ENCODE peak calls at places on chromosome 1, in seven cellular contexts. D is fibroblast of pulmonary artery; V is endothelial cell; L is HuH-7.5; E is stimulated activated CD4-positive, alpha-beta T cell treated with anti-CD3 and anti-CD28 coated beads, Interleukin-15, amount 100 ng/mL, for 1 hour; B is NCI-H774; T is heart right ventricle. A is an unnamed sample.

GRCh38 chr1:175978926-175979325 is 228.2 kb downstream of the COP1 start:
- DNase-seq in D (peak), V (no peak), L (no peak), E (no peak), B (no peak), T (no peak), A (no peak)

GRCh38 chr1:25692560-25692959 is 76.0 kb downstream of the MAN1C1 start:
- DNase-seq in D (no peak), V (peak), L (peak), E (no peak), B (no peak), T (no peak), A (no peak)

GRCh38 chr1:3588395-3588794 is 22.9 kb downstream of the MEGF6 start:
- DNase-seq in D (no peak), V (no peak), L (no peak), E (no peak), B (no peak), T (no peak), A (no peak)

GRCh38 chr1:186212574-186213224 is 162.4 kb downstream of the TPR start:
- DNase-seq in D (peak), V (peak), L (peak), E (no peak), B (peak), T (peak), A (no peak)

GRCh38 chr1:26913389-26913753 is 404 bp downstream of the NR0B2 start:
- DNase-seq in D (no peak), V (no peak), L (no peak), E (no peak), B (no peak), T (no peak), A (no peak)

GRCh38 chr1:36516372-36517018 is 33.8 kb upstream of the CSF3R start:
- DNase-seq in D (peak), V (peak), L (peak), E (no peak), B (peak), T (no peak), A (no peak)

GRCh38 chr1:155139895-155140629 is at the start of gene DPM3:
- DNase-seq in D (peak), V (peak), L (peak), E (peak), B (peak), T (peak), A (peak)

GRCh38 chr1:37509181-37509580 is 5.4 kb downstream of the MEAF6 start:
- DNase-seq in D (peak), V (no peak), L (no peak), E (no peak), B (no peak), T (no peak), A (no peak)

GRCh38 chr1:36705629-36706028 is 222.9 kb upstream of the CSF3R start:
- DNase-seq in D (no peak), V (no peak), L (peak), E (no peak), B (no peak), T (no peak), A (no peak)

GRCh38 chr1:230465701-230466100 is 39.6 kb upstream of the PGBD5 start:
- DNase-seq in D (no peak), V (no peak), L (no peak), E (no peak), B (no peak), T (no peak), A (no peak)

GRCh38 chr1:179881642-179882252 is 338 bp upstream of the TOR1AIP1 start:
- DNase-seq in D (peak), V (no peak), L (peak), E (no peak), B (no peak), T (peak), A (no peak)

GRCh38 chr1:18373882-18374493 is 106.7 kb upstream of the KLHDC7A start:
- DNase-seq in D (no peak), V (peak), L (peak), E (no peak), B (no peak), T (no peak), A (no peak)

GRCh38 chr1:13583592-13583963 is at the start of gene PDPN:
- DNase-seq in D (peak), V (peak), L (no peak), E (no peak), B (no peak), T (peak), A (no peak)

GRCh38 chr1:112522621-112523020 is 13.9 kb downstream of the WNT2B start:
- DNase-seq in D (peak), V (no peak), L (no peak), E (no peak), B (no peak), T (no peak), A (no peak)

GRCh38 chr1:46581685-46582455 is 22.2 kb downstream of the MKNK1 start:
- DNase-seq in D (no peak), V (no peak), L (no peak), E (no peak), B (no peak), T (no peak), A (no peak)

GRCh38 chr1:87556326-87556725 is 227.6 kb downstream of the LMO4 start:
- DNase-seq in D (no peak), V (no peak), L (no peak), E (no peak), B (no peak), T (no peak), A (no peak)

GRCh38 chr1:220879509-220880366 is 495 bp downstream of the HLX start:
- DNase-seq in D (peak), V (peak), L (peak), E (no peak), B (no peak), T (peak), A (no peak)

GRCh38 chr1:16139473-16139962 is 16.4 kb downstream of the EPHA2 start:
- DNase-seq in D (peak), V (no peak), L (no peak), E (no peak), B (no peak), T (no peak), A (no peak)

GRCh38 chr1:187383366-187383765 is 554.6 kb downstream of the PLA2G4A start:
- DNase-seq in D (no peak), V (no peak), L (no peak), E (no peak), B (no peak), T (no peak), A (no peak)

GRCh38 chr1:197399691-197400521 is 131.9 kb downstream of the CRB1 start:
- DNase-seq in D (peak), V (peak), L (peak), E (no peak), B (no peak), T (no peak), A (no peak)

GRCh38 chr1:27391511-27392095 is 819 bp upstream of the GPR3 start:
- DNase-seq in D (peak), V (no peak), L (no peak), E (no peak), B (peak), T (peak), A (no peak)

GRCh38 chr1:109996476-109996875 is 11.9 kb downstream of the AHCYL1 start:
- DNase-seq in D (peak), V (no peak), L (no peak), E (no peak), B (no peak), T (no peak), A (no peak)

GRCh38 chr1:53294557-53294956 is 33.3 kb downstream of the LRP8 start:
- DNase-seq in D (peak), V (no peak), L (no peak), E (no peak), B (no peak), T (no peak), A (no peak)